ENCODE peak calls at places on chromosomes 3 and 15, in seven cellular contexts. I is uterus, O is left ventricle myocardium inferior, P is esophagus squamous epithelium, T is ovary, U is heart right ventricle, H is caudate nucleus. W is an unnamed sample.

GRCh38 chr3:138062626-138063025 is 52.7 kb downstream of the CLDN18 start:
- DNase-seq in I (no peak), O (no peak), P (no peak), T (no peak), U (no peak), H (no peak), W (no peak)

GRCh38 chr3:27568393-27568792 is 84.2 kb upstream of the SLC4A7 start:
- DNase-seq in I (peak; percentile 63), O (peak; percentile 60), P (no peak), T (peak; percentile 46), U (peak; percentile 42), H (peak; percentile 3), W (no peak)

GRCh38 chr15:45183001-45183400 is 4.8 kb downstream of the SHF start:
- DNase-seq in I (no peak), O (no peak), P (no peak), T (no peak), U (no peak), H (no peak), W (no peak)

GRCh38 chr3:64023187-64023860 is at the start of gene PSMD6:
- DNase-seq in I (peak; percentile 79), O (peak; percentile 89), P (peak; percentile 36), T (peak; percentile 95), U (peak; percentile 88), H (peak; percentile 83), W (peak; percentile 85)

GRCh38 chr15:30921781-30922371 is 18.2 kb downstream of the FAN1 start:
- DNase-seq in I (no peak), O (peak; percentile 74), P (no peak), T (no peak), U (peak; percentile 82), H (peak; percentile 40), W (no peak)

GRCh38 chr3:177335728-177336127 is 138.4 kb upstream of the TBL1XR1 start:
- DNase-seq in I (no peak), O (no peak), P (no peak), T (no peak), U (peak; percentile 20), H (no peak), W (no peak)

GRCh38 chr15:61621146-61621545 is 392.0 kb upstream of the RORA start:
- DNase-seq in I (no peak), O (no peak), P (no peak), T (no peak), U (no peak), H (peak; percentile 3), W (peak; percentile 26)

GRCh38 chr3:69738291-69738690 is 973 bp upstream of the MITF start:
- DNase-seq in I (no peak), O (no peak), P (no peak), T (no peak), U (no peak), H (no peak), W (no peak)

GRCh38 chr3:68306571-68306970 is 625.8 kb downstream of the TAFA4 start:
- DNase-seq in I (no peak), O (no peak), P (no peak), T (no peak), U (no peak), H (no peak), W (no peak)

GRCh38 chr15:91942676-91943417 is 89.3 kb downstream of the SLCO3A1 start:
- DNase-seq in I (peak; percentile 92), O (peak; percentile 83), P (peak; percentile 8), T (peak; percentile 80), U (peak; percentile 88), H (no peak), W (peak; percentile 84)
- H3K27ac ChIP-seq in I (peak overlapping the region; percentile 71), O (peak overlapping the region; percentile 84), P (peak overlapping the region; percentile 87), T (no peak overlapping the region), U (peak overlapping the region; percentile 77), H (peak overlapping the region; percentile 23), W (peak overlapping the region; percentile 77)

DNA sequence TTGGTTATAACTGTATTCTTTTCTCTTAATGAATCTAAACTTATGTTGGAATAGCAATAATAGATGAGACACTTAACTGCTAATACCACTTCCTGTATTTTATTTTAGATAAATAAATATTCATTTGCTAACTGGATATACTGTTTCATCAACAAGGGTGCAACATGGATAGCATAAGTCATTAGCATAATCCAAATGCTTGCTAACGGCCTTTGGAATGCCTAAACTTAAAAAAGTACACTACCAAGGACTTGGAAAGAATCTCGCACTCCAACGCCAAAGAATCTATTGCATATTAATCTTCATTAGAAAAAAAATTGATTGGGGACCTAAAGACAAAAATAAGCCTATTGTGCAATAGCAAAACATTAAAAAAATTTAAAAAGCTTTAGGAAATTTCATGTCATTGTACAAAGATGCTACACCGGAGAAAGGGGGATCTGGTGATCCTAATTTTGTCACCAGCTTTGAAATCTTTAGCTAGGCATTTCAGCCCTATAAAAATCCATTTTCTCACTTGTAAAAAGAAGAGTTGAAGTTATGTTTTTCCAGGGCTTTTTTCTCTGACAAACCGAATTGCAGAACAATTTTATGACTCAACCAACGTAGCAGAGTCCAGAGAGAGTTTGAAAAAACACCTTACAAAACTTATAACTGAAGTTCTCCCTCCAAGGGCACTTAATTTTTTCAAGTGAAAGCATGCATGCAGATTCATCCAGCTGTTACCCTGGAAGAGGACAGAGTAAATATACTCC is 4.1 kb downstream of the VGLL3 start:
- DNase-seq in I (no peak), O (no peak), P (no peak), T (no peak), U (no peak), H (no peak), W (no peak)
- H3K27ac ChIP-seq in I (peak overlapping the region; percentile 92), O (peak overlapping the region; percentile 83), P (peak overlapping the region; percentile 73), T (no peak overlapping the region), U (peak overlapping the region; percentile 21), H (no peak overlapping the region), W (peak overlapping the region; percentile 27)

GRCh38 chr3:171383206-171384018 is 76.8 kb downstream of the TNIK start:
- DNase-seq in I (no peak), O (no peak), P (no peak), T (no peak), U (no peak), H (peak; percentile 35), W (no peak)
- H3K27ac ChIP-seq in I (no peak overlapping the region), O (no peak overlapping the region), P (no peak overlapping the region), T (no peak overlapping the region), U (no peak overlapping the region), H (peak overlapping the region; percentile 88), W (no peak overlapping the region)

GRCh38 chr15:42858999-42859789 is 61.4 kb downstream of the TTBK2 start:
- DNase-seq in I (no peak), O (no peak), P (no peak), T (no peak), U (no peak), H (no peak), W (no peak)
- H3K27ac ChIP-seq in I (no peak overlapping the region), O (peak overlapping the region; percentile 59), P (no peak overlapping the region), T (no peak overlapping the region), U (peak overlapping the region; percentile 56), H (no peak overlapping the region), W (no peak overlapping the region)

DNA sequence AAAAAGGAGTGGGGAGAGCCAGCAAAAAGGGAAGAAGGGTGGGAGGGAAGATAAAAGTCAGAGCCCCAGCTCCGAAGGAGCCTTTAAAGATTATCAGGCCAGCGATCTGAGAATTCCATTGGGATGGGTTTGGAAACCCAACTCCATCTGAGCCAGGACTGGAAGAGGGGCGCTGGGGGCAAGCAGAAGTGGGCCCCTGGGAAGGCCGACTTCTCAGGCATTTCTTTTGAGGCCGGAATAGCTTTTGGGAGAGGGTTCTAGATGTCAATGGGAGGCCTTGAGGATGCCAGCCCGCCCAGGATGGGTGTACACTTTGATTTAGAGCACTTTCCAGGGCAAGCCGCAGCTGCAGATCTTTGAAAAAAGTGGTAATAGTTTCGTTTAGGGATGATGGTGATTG is 6.6 kb upstream of the SOX2 start:
- DNase-seq in I (no peak), O (no peak), P (no peak), T (no peak), U (no peak), H (no peak), W (no peak)
- H3K27ac ChIP-seq in I (no peak overlapping the region), O (no peak overlapping the region), P (no peak overlapping the region), T (no peak overlapping the region), U (no peak overlapping the region), H (peak overlapping the region; percentile 94), W (no peak overlapping the region)

DNA sequence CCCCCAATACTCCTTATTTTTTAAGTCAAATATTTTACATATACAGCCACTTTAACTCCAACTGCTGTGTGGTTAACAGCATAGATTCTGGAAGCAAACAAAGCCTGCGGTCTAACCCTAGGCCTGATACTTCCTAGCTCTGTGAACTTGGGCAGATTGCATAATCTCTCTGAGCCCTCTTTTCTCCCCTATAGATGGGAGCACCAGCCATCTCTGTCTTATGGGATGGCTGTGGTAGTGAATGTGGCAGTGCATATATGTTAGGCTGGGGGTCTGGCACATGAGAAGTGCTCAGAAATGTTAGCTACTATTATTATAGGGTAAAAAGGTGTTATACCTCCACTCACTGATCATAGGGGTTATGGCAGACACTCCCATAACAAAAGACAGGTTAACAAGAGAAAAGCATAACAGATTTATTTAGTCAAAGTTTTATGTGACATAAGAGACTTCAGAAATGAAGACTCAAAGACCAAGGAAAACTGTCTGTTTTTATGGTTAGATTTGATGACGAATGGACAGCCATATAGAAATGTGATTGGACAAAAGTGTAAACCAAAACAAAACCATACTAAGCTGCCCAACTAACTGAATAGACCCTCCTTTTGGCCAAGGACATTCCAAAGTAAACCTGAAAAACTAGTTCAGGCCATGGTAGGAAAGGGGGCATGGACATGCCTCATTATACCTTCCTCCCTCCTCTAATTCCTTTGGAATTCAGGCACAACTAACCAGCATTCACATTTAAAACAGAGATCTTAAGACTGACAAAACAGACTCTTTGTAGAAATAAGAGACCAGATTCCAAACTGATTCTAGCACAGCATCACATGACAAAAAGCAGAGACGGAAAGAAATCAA is 53.9 kb upstream of the DAZL start:
- DNase-seq in I (no peak), O (no peak), P (no peak), T (no peak), U (no peak), H (no peak), W (no peak)
- H3K27ac ChIP-seq in I (no peak overlapping the region), O (no peak overlapping the region), P (no peak overlapping the region), T (no peak overlapping the region), U (no peak overlapping the region), H (no peak overlapping the region), W (no peak overlapping the region)

GRCh38 chr15:57505949-57506391 is 85.7 kb upstream of the MYZAP start:
- DNase-seq in I (peak; percentile 44), O (peak; percentile 48), P (no peak), T (peak; percentile 64), U (peak; percentile 74), H (no peak), W (no peak)
- H3K27ac ChIP-seq in I (peak overlapping the region; percentile 43), O (peak overlapping the region; percentile 65), P (peak overlapping the region; percentile 75), T (no peak overlapping the region), U (peak overlapping the region; percentile 78), H (peak overlapping the region; percentile 53), W (peak overlapping the region; percentile 41)

W was measured in A549.